ENCODE peak calls at places on chromosome 12, in eight cellular contexts. Y is GM03348; D is upper lobe of right lung; X is ascending aorta; J is stimulated activated CD8-positive, alpha-beta memory T cell treated with anti-CD3 and anti-CD28 coated beads, Interleukin-4, amount 100 ng/mL, for 4 hours; F is mucosa of gallbladder; N is activated CD8-positive, alpha-beta T cell treated with anti-CD3 and anti-CD28 coated beads for 36 hours; L is WERI-Rb-1. U is an unnamed sample.

GRCh38 chr12:99752740-99753139 is 105.2 kb downstream of the GARIN6 start:
- DNase-seq in D (no peak), N (no peak), L (no peak), J (no peak), F (no peak), X (no peak), Y (no peak), U (no peak)

GRCh38 chr12:72989458-72989947 is 717.3 kb downstream of the TRHDE start:
- DNase-seq in X (no peak), F (no peak), J (no peak), L (no peak), D (no peak), N (no peak), Y (no peak), U (no peak)

GRCh38 chr12:93100610-93101009 is 171.5 kb upstream of the EEA1 start:
- DNase-seq in J (no peak), F (no peak), N (no peak), X (no peak), L (peak), D (no peak), Y (peak), U (no peak)

GRCh38 chr12:52789637-52790426 is 6.1 kb downstream of the KRT3 start:
- DNase-seq in F (peak), L (no peak), D (peak), N (no peak), Y (no peak), J (no peak), X (no peak), U (no peak)

GRCh38 chr12:122030427-122030825 is 8.7 kb downstream of the BCL7A start:
- DNase-seq in Y (no peak), J (no peak), D (no peak), F (no peak), N (no peak), X (no peak), L (no peak), U (no peak)

GRCh38 chr12:96199465-96199864 is 5.3 kb downstream of the ELK3 start:
- DNase-seq in L (no peak), F (no peak), J (no peak), D (no peak), Y (no peak), X (no peak), N (no peak), U (no peak)

GRCh38 chr12:92078167-92079053 is 67.2 kb downstream of the BTG1 start:
- DNase-seq in N (no peak), Y (peak), F (no peak), L (no peak), D (no peak), X (no peak), J (no peak), U (no peak)

GRCh38 chr12:110279561-110279960 is 1.5 kb upstream of the ATP2A2 start:
- DNase-seq in Y (no peak), L (no peak), J (no peak), N (no peak), F (no peak), D (no peak), X (no peak), U (no peak)

GRCh38 chr12:27177716-27178115 is 66.4 kb upstream of the STK38L start:
- DNase-seq in N (no peak), J (no peak), L (no peak), X (no peak), Y (peak), F (no peak), D (no peak), U (no peak)

GRCh38 chr12:49225551-49226166 is 36.8 kb upstream of the TUBA1A start:
- DNase-seq in N (no peak), F (no peak), Y (peak), L (peak), J (no peak), X (no peak), D (peak), U (no peak)

GRCh38 chr12:28158353-28158752 is 31.9 kb upstream of the CCDC91 start:
- DNase-seq in N (no peak), D (no peak), F (no peak), L (no peak), J (no peak), Y (no peak), X (no peak), U (no peak)

GRCh38 chr12:118645219-118645618 is 268.9 kb downstream of the SUDS3 start:
- DNase-seq in D (no peak), L (no peak), J (no peak), F (peak), X (no peak), Y (no peak), N (peak), U (no peak)

GRCh38 chr12:121637231-121637914 is 11.0 kb downstream of the ORAI1 start:
- DNase-seq in N (peak), L (no peak), D (peak), Y (no peak), F (no peak), X (no peak), J (no peak), U (no peak)

GRCh38 chr12:68871396-68871795 is 61.6 kb downstream of the CPM start:
- DNase-seq in L (no peak), F (no peak), X (no peak), Y (no peak), J (no peak), D (no peak), N (no peak), U (no peak)

GRCh38 chr12:103965255-103965589 is 450 bp upstream of the TDG start:
- DNase-seq in L (no peak), Y (no peak), N (no peak), J (no peak), F (no peak), D (no peak), X (no peak), U (no peak)

GRCh38 chr12:18897816-18898215 is 159.9 kb downstream of the CAPZA3 start:
- DNase-seq in Y (no peak), X (no peak), D (no peak), F (no peak), L (no peak), J (no peak), N (no peak), U (no peak)

GRCh38 chr12:57343703-57344378 is 87.0 kb downstream of the R3HDM2 start:
- DNase-seq in L (no peak), X (no peak), D (no peak), N (peak), J (no peak), Y (no peak), F (no peak), U (no peak)

GRCh38 chr12:131829351-131829794 is 1.2 kb downstream of the MMP17 start:
- DNase-seq in N (no peak), X (no peak), F (no peak), L (no peak), D (peak), J (no peak), Y (peak), U (no peak)

GRCh38 chr12:12047682-12048081 is 23.1 kb upstream of the BCL2L14 start:
- DNase-seq in F (no peak), X (no peak), Y (no peak), L (no peak), J (no peak), D (no peak), N (no peak), U (no peak)

GRCh38 chr12:27859648-27860047 is 79.6 kb upstream of the MANSC4 start:
- DNase-seq in D (no peak), Y (no peak), J (no peak), X (no peak), L (no peak), F (no peak), N (no peak), U (no peak)

GRCh38 chr12:110957159-110957558 is 36.8 kb upstream of the MYL2 start:
- DNase-seq in N (no peak), X (no peak), J (no peak), F (no peak), D (no peak), L (no peak), Y (no peak), U (no peak)